ENCODE peak calls at places on chromosomes 2 and 18, in nine cellular contexts. I, A, Q, K, N, T, R, V and M are unnamed samples.

GRCh38 chr2:40758778-40759177 is 306.9 kb upstream of the SLC8A1 start:
- DNase-seq in I (no peak), N (peak), V (no peak), T (no peak), Q (no peak), A (no peak), R (no peak), K (no peak), M (peak)

GRCh38 chr18:63878343-63878742 is 9.2 kb upstream of the SERPINB2 start:
- DNase-seq in T (no peak), K (no peak), Q (no peak), I (no peak), N (peak), V (no peak), A (no peak), R (no peak), M (peak)

GRCh38 chr18:76958692-76959341 is 136.5 kb downstream of the ZNF236 start:
- DNase-seq in A (peak), T (no peak), Q (no peak), I (no peak), K (no peak), R (no peak), V (no peak), N (no peak), M (peak)

GRCh38 chr2:207807516-207807915 is 37.8 kb upstream of the FZD5 start:
- DNase-seq in Q (no peak), K (no peak), T (no peak), N (no peak), R (no peak), A (no peak), V (peak), I (no peak), M (no peak)

GRCh38 chr18:36372902-36373301 is 75.4 kb downstream of the FHOD3 start:
- DNase-seq in R (no peak), A (no peak), V (no peak), K (peak), Q (no peak), T (no peak), I (no peak), N (peak), M (peak)

GRCh38 chr2:230627806-230628724 is 84.6 kb upstream of the CAB39 start:
- DNase-seq in R (no peak), V (no peak), Q (no peak), T (no peak), N (peak), K (no peak), A (peak), I (no peak), M (peak)

GRCh38 chr2:59969161-59969560 is 584.3 kb downstream of the BCL11A start:
- DNase-seq in T (no peak), K (no peak), Q (no peak), V (no peak), N (no peak), I (no peak), A (no peak), R (no peak), M (no peak)

GRCh38 chr2:69547984-69548715 is 95.4 kb downstream of the AAK1 start:
- DNase-seq in R (no peak), I (no peak), N (no peak), A (no peak), V (no peak), K (peak), T (no peak), Q (no peak), M (no peak)

GRCh38 chr18:41881285-41881684 is 73.7 kb upstream of the PIK3C3 start:
- DNase-seq in K (no peak), A (no peak), Q (no peak), N (peak), V (no peak), R (no peak), T (no peak), I (no peak), M (peak)

GRCh38 chr2:101969723-101970122 is 22.0 kb upstream of the IL1R2 start:
- DNase-seq in N (no peak), T (no peak), I (no peak), Q (no peak), V (no peak), R (no peak), K (no peak), A (no peak), M (no peak)

GRCh38 chr18:32289480-32290075 is 99.7 kb downstream of the MEP1B start:
- DNase-seq in N (peak), I (no peak), V (no peak), Q (peak), T (peak), A (peak), K (peak), R (peak), M (peak)

GRCh38 chr2:126704434-126705165 is 48.6 kb downstream of the GYPC start:
- DNase-seq in I (no peak), A (no peak), N (no peak), R (no peak), T (no peak), V (no peak), Q (no peak), K (no peak), M (peak)

GRCh38 chr2:54508521-54508920 is 52.4 kb downstream of the SPTBN1 start:
- DNase-seq in R (no peak), N (no peak), I (no peak), Q (no peak), V (no peak), A (no peak), K (no peak), T (no peak), M (no peak)